ENCODE peak calls at places on chromosomes 13 and 19, in four cellular contexts. O is IMR-90, C is neuronal stem cell, V is trophoblast cell. W is an unnamed sample.
A peak's percentile ranks its signal among the peaks of the same experiment; 100 is the strongest.

GRCh38 chr13:94416454-94417080 is 62.9 kb downstream of the DCT start:
- DNase-seq in C (peak; percentile 40), O (peak; percentile 24), V (peak; percentile 40), W (peak; percentile 84)

GRCh38 chr13:87527036-87527435 is 144.1 kb upstream of the SLITRK5 start:
- DNase-seq in O (no peak), V (no peak), C (no peak), W (no peak)

GRCh38 chr13:24630121-24630520 is 50.1 kb upstream of the ATP12A start:
- DNase-seq in C (no peak), O (no peak), V (no peak), W (no peak)

GRCh38 chr13:27644302-27644701 is 22.6 kb downstream of the POLR1D start:
- DNase-seq in V (no peak), O (peak; percentile 92), C (no peak), W (no peak)

GRCh38 chr13:50189450-50189849 is 174.2 kb downstream of the KCNRG start:
- DNase-seq in V (no peak), O (no peak), C (no peak), W (no peak)

GRCh38 chr19:703651-704446 is 4.9 kb upstream of the PALM start:
- DNase-seq in O (peak; percentile 18), C (peak; percentile 69), V (peak; percentile 42), W (peak; percentile 97)

GRCh38 chr13:79481685-79482052 is 714 bp downstream of the NDFIP2 start:
- DNase-seq in O (no peak), V (no peak), C (no peak), W (no peak)

GRCh38 chr19:39083983-39084731 is at the start of gene ACP7:
- DNase-seq in C (no peak), V (no peak), O (no peak), W (no peak)

GRCh38 chr13:99392126-99392805 is 85.1 kb upstream of the GPR183 start:
- DNase-seq in V (no peak), O (no peak), C (no peak), W (no peak)

GRCh38 chr13:41883147-41883546 is 77.8 kb downstream of the VWA8 start:
- DNase-seq in O (no peak), C (no peak), V (no peak), W (no peak)

GRCh38 chr19:50000038-50000890 is 24.9 kb downstream of the VRK3 start:
- DNase-seq in O (no peak), V (no peak), C (no peak), W (no peak)

GRCh38 chr19:46970815-46971214 is 48.8 kb upstream of the NPAS1 start:
- DNase-seq in V (no peak), C (no peak), O (peak; percentile 73), W (no peak)

GRCh38 chr19:18089726-18090125 is 3.0 kb upstream of the IL12RB1 start:
- DNase-seq in V (no peak), C (no peak), O (no peak), W (no peak)

GRCh38 chr13:33017410-33017929 is 1.2 kb downstream of the KL start:
- DNase-seq in V (no peak), C (no peak), O (peak; percentile 6), W (peak; percentile 49)

GRCh38 chr13:90800082-90800746 is 547.3 kb upstream of the MIR17HG start:
- DNase-seq in C (no peak), O (no peak), V (no peak), W (no peak)

GRCh38 chr13:20160346-20161274 is at the start of gene GJA3:
- DNase-seq in C (peak; percentile 71), O (peak; percentile 39), V (no peak), W (peak; percentile 77)

GRCh38 chr13:34897220-34897619 is 44.9 kb upstream of the NBEA start:
- DNase-seq in O (no peak), C (no peak), V (no peak), W (no peak)

GRCh38 chr13:50360637-50361036 is 345.4 kb downstream of the KCNRG start:
- DNase-seq in V (no peak), O (no peak), C (no peak), W (no peak)

GRCh38 chr13:114017028-114017630 is 43.3 kb upstream of the C13orf46 start:
- DNase-seq in O (peak; percentile 42), V (no peak), C (no peak), W (peak; percentile 58)

GRCh38 chr13:32135655-32136054 is 104.1 kb downstream of the FRY start:
- DNase-seq in O (peak; percentile 89), C (no peak), V (no peak), W (no peak)

GRCh38 chr19:1251233-1251502 is 2.8 kb downstream of the MIDN start:
- DNase-seq in C (no peak), V (peak; percentile 56), O (peak; percentile 68), W (no peak)

GRCh38 chr19:50567882-50568281 is 353 bp downstream of the LRRC4B start:
- DNase-seq in C (no peak), V (no peak), O (no peak), W (no peak)

GRCh38 chr13:98172570-98173405 is 4.3 kb downstream of the RNF113B start:
- DNase-seq in C (no peak), V (no peak), O (peak; percentile 45), W (no peak)

GRCh38 chr19:42246143-42246868 is 3.9 kb upstream of the GSK3A start:
- DNase-seq in C (no peak), V (peak; percentile 41), O (peak; percentile 83), W (peak; percentile 74)

GRCh38 chr19:42246869-42247630 is 4.6 kb upstream of the GSK3A start:
- DNase-seq in C (no peak), O (peak; percentile 10), V (no peak), W (no peak)

GRCh38 chr19:42242071-42242511 is 311 bp downstream of the GSK3A start:
- DNase-seq in C (no peak), V (no peak), O (no peak), W (no peak)

GRCh38 chr19:42242512-42243409 is at the start of gene GSK3A:
- DNase-seq in O (peak; percentile 99), V (peak; percentile 99), C (peak; percentile 99), W (peak; percentile 100)

DNA sequence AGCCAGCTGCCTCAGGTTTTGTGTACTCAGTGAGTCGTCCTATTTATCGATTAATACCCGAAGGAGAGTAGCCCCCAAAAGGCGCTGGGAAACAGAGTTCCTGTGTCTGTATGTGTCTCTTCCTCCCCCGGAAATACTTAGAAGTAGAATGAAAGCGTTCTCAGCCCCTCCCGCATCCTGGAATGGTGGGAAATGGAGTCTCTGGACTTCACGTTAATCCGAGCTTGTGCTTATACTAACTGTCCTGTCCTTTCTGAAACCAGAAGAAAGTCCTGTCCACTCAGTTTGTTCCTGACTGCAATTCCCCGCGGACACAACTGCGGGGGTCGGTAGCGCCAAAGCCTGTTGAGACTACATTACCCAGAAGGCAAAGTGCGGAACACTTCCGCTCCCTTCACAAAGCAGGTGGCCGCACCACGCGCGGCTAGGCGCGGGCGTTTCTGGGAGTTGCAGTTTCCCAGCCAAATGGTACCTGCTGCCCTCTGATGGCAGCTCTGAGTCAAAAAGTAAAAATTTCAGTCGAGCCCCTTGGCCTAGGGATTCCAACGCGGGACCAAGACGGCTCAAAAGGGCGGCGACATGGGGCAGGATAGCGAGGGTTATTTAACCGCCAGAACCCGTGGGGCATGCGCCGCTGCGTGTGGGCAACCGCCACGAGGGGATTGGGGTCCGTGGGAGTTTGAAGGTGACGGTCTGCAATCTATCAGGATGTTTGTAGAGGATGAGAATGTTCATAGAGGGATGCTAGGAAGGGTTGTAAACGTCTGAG is 2.2 kb upstream of the GSK3A start:
- DNase-seq in O (peak; percentile 93), C (peak; percentile 92), V (peak; percentile 96), W (peak; percentile 97)
- H4K8ac ChIP-seq in O (peak overlapping the region; percentile 98), C (no peak overlapping the region), V (peak overlapping the region; percentile 85), W (no peak overlapping the region)

GRCh38 chr19:53518061-53518460 is 19.9 kb upstream of the ZNF331 start:
- DNase-seq in O (no peak), C (no peak), V (no peak), W (no peak)

GRCh38 chr19:53518716-53519115 is 19.2 kb upstream of the ZNF331 start:
- DNase-seq in O (no peak), C (no peak), V (no peak), W (no peak)

GRCh38 chr19:53519431-53519830 is 18.5 kb upstream of the ZNF331 start:
- DNase-seq in O (no peak), V (no peak), C (no peak), W (no peak)

GRCh38 chr19:53520163-53520546 is 17.8 kb upstream of the ZNF331 start:
- DNase-seq in C (no peak), O (no peak), V (no peak), W (no peak)

DNA sequence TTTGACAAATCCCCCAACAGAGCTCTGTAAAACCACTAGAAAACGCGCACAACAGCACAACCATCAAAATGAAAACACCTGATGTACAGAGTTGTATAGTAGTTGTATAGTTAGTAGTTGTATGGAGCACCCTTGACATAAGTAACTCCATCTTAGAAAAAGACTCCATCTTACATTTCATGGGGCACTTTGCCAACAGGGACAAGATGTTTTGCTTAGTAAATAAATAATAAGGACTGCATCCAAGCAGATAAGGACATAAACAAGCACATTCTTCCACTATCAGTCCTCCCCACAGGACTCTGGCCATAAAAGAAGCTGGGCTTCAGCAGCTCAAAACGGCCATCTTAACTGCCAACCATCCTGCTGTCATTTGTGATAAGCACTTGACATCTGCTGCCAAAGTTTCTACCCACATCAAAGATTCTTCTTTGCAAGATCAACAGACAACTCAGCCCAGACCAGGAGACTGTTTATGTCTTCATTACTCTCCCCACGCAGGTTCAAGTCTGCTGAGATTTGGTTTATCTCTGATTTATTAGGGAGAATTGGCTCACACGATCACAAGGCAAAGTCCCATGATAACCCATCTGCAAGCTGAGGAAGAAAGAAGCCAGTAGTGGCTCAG is 20.7 kb upstream of the ZNF331 start:
- DNase-seq in C (no peak), O (no peak), V (no peak), W (no peak)
- H2AFZ ChIP-seq in C (no peak overlapping the region), O (no peak overlapping the region), V (no peak overlapping the region), W (no peak overlapping the region)

GRCh38 chr13:108272333-108272732 is 2.8 kb downstream of the TNFSF13B start:
- DNase-seq in O (peak; percentile 31), V (no peak), C (no peak), W (no peak)

GRCh38 chr13:108268713-108269112 is 805 bp upstream of the TNFSF13B start:
- DNase-seq in O (no peak), V (no peak), C (no peak), W (no peak)

GRCh38 chr13:108267338-108267737 is 2.2 kb upstream of the TNFSF13B start:
- DNase-seq in C (no peak), O (no peak), V (no peak), W (no peak)

GRCh38 chr13:108269601-108270328 is at the start of gene TNFSF13B:
- DNase-seq in C (no peak), V (peak; percentile 9), O (peak; percentile 40), W (peak; percentile 82)

GRCh38 chr13:108270442-108270841 is 924 bp downstream of the TNFSF13B start:
- DNase-seq in V (no peak), O (no peak), C (no peak), W (no peak)
- H3K4me2 ChIP-seq in V (no peak overlapping the region), O (peak overlapping the region; percentile 90), C (no peak overlapping the region), W (no peak overlapping the region)

DNA sequence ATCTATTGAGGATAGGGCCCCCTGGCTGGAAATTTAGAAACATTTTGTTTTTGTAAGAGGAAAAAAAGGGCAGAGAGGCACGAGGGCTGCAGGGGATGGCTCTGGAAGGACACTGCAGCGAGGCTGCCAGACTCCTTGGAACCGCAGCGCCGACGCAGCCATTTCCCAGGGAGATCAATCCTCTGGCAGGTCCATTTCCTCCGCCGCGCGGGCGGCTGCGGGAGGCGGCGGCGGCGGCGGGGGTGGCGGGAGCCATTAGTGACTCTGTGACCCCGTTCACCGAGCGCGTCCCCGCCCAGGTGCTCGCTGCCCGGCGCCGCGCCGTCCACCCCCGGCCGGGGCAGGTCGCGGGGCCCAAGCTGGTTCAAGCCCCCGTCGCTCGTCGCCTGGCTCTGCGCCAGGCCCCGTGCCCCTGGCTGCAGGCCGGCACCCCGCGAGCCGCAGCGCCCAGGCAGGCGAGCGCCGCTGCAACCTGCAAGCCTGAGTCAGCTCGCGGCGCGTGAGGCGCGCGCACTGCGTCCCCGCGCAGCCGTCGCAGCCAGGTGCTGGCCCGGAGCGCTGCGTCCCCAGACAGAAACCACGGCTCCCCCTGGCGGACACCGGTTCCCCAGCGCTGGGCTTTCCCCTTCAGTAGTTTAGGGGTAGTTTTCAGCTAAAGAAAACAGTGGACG is 192.6 kb downstream of the KATNAL1 start:
- DNase-seq in C (peak; percentile 85), O (peak; percentile 82), V (peak; percentile 96), W (peak; percentile 92)
- H4K8ac ChIP-seq in C (no peak overlapping the region), O (no peak overlapping the region), V (peak overlapping the region; percentile 87), W (no peak overlapping the region)